ENCODE peak calls at places on chromosomes 5 and 9, in eight cellular contexts. R, H, J, K, Z, M, W and X are unnamed samples.

GRCh38 chr5:78805-79149 is 13.2 kb upstream of the PLEKHG4B start:
- DNase-seq in K (no peak), H (no peak), J (no peak), Z (no peak), M (no peak), W (no peak), R (no peak), X (no peak)

GRCh38 chr9:108057421-108058136 is 568.0 kb upstream of the KLF4 start:
- DNase-seq in H (no peak), R (peak; percentile 89), J (no peak), Z (no peak), K (peak; percentile 88), W (peak; percentile 98), M (no peak), X (peak; percentile 96)

GRCh38 chr5:139670369-139671095 is 22.4 kb downstream of the CXXC5 start:
- DNase-seq in R (no peak), K (no peak), H (peak; percentile 41), Z (no peak), J (no peak), M (no peak), W (no peak), X (no peak)

GRCh38 chr5:109645591-109646236 is 44.0 kb upstream of the MAN2A1 start:
- DNase-seq in Z (peak; percentile 59), W (no peak), M (peak; percentile 50), K (no peak), R (no peak), J (no peak), H (no peak), X (no peak)

GRCh38 chr5:111532873-111533272 is 20.5 kb upstream of the STARD4 start:
- DNase-seq in R (no peak), H (no peak), J (no peak), Z (no peak), K (peak; percentile 15), W (no peak), M (no peak), X (no peak)

GRCh38 chr9:127170652-127171051 is 48.2 kb upstream of the ANGPTL2 start:
- DNase-seq in K (no peak), W (no peak), J (no peak), R (no peak), M (no peak), Z (no peak), H (no peak), X (no peak)

GRCh38 chr5:169873642-169874041 is 106.7 kb downstream of the INSYN2B start:
- DNase-seq in W (peak; percentile 57), K (no peak), M (no peak), Z (no peak), J (no peak), H (no peak), R (no peak), X (peak; percentile 17)

GRCh38 chr9:80553986-80554715 is 982.4 kb downstream of the TLE4 start:
- DNase-seq in R (no peak), J (no peak), K (no peak), M (no peak), Z (no peak), H (no peak), W (no peak), X (no peak)

GRCh38 chr5:10564838-10565784 is 1.2 kb downstream of the ANKRD33B start:
- DNase-seq in R (no peak), M (peak; percentile 66), J (peak; percentile 83), Z (no peak), W (no peak), K (peak; percentile 27), H (no peak), X (no peak)

GRCh38 chr9:112174965-112175795 is at the start of gene SUSD1:
- DNase-seq in H (peak; percentile 65), R (no peak), K (peak; percentile 67), M (peak; percentile 66), J (peak; percentile 83), Z (peak; percentile 43), W (peak; percentile 17), X (no peak)

GRCh38 chr9:34084562-34084961 is 35.9 kb upstream of the UBAP2 start:
- DNase-seq in M (no peak), Z (no peak), W (no peak), J (no peak), R (no peak), K (peak; percentile 32), H (no peak), X (no peak)

GRCh38 chr5:69217154-69217731 is 17.4 kb upstream of the CDK7 start:
- DNase-seq in J (no peak), R (no peak), K (peak; percentile 99), H (peak; percentile 99), W (no peak), Z (no peak), M (no peak), X (no peak)